ENCODE peak calls at places on chromosomes 1 and 21, in four cellular contexts. F is ovary, N is psoas muscle, Z is PC-9. L is an unnamed sample. For H3K4me1 and H3K36me3, the result is how much of the 10 kb centered on the place peaks cover.

GRCh38 chr21:41706263-41706639 is 60.6 kb downstream of the RIPK4 start:
- DNase-seq in F (no peak), N (peak), Z (no peak), L (peak)

GRCh38 chr1:33377013-33377412 is 53.9 kb downstream of the PHC2 start:
- DNase-seq in F (no peak), N (no peak), Z (peak), L (no peak)

GRCh38 chr1:203364806-203365205 is 13.9 kb upstream of the FMOD start:
- DNase-seq in F (no peak), N (no peak), Z (no peak), L (no peak)

GRCh38 chr1:160307455-160307854 is 22.5 kb upstream of the PEX19 start:
- DNase-seq in F (no peak), N (no peak), Z (no peak), L (peak)

GRCh38 chr1:87030740-87031400 is 116.4 kb downstream of the HS2ST1 start:
- DNase-seq in F (no peak), N (no peak), Z (no peak), L (no peak)

GRCh38 chr1:226438007-226438406 is 30.1 kb upstream of the PARP1 start:
- DNase-seq in F (no peak), N (no peak), Z (no peak), L (no peak)

GRCh38 chr1:223102797-223103533 is 40.1 kb downstream of the TLR5 start:
- DNase-seq in F (no peak), N (no peak), Z (peak), L (no peak)

GRCh38 chr21:41168391-41169257 is 664 bp downstream of the BACE2 start:
- DNase-seq in F (peak), N (peak), Z (peak), L (peak)

GRCh38 chr21:39016740-39017315 is 166.4 kb downstream of the PSMG1 start:
- DNase-seq in F (no peak), N (no peak), Z (no peak), L (peak)

GRCh38 chr1:214582289-214582891 is 20.6 kb upstream of the CENPF start:
- DNase-seq in F (no peak), N (no peak), Z (no peak), L (no peak)
- H3K4me1 ChIP-seq in F (under half), N (under half), Z (under half), L (under half)

GRCh38 chr1:206588492-206588891 is 23.8 kb downstream of the EIF2D start:
- DNase-seq in F (no peak), N (no peak), Z (no peak), L (no peak)

GRCh38 chr1:206589206-206589605 is 23.1 kb downstream of the EIF2D start:
- DNase-seq in F (peak), N (no peak), Z (no peak), L (no peak)

GRCh38 chr1:206590025-206590834 is 22.0 kb downstream of the EIF2D start:
- DNase-seq in F (no peak), N (no peak), Z (peak), L (no peak)

GRCh38 chr1:206586501-206587445 is 25.5 kb downstream of the EIF2D start:
- DNase-seq in F (no peak), N (no peak), Z (peak), L (no peak)

DNA sequence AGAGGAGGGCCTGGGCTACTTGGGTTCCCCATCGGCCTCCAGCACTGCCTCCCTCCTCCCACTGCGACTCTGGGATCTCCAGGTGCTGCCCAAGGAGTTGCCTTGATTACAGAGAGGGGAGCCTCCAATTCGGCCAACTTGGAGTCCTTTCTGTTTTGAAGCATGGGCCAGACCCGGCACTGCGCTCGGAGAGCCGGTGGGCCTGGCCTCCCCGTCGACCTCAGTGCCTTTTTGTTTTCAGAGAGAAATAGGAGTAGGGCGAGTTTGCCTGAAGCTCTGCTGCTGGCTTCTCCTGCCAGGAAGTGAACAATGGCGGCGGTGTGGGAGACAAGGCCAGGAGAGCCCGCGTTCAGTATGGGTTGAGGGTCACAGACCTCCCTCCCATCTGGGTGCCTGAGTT is 24.4 kb downstream of the EIF2D start:
- DNase-seq in F (no peak), N (no peak), Z (no peak), L (no peak)
- H3K36me3 ChIP-seq in F (under half), N (under half), Z (under half), L (half or more)

GRCh38 chr1:214551436-214552173 is at the start of gene PTPN14:
- DNase-seq in F (peak), N (peak), Z (peak), L (peak)
- TF ChIP-seq CTCF in F (peak), N (peak), Z (no peak), L (peak)

DNA sequence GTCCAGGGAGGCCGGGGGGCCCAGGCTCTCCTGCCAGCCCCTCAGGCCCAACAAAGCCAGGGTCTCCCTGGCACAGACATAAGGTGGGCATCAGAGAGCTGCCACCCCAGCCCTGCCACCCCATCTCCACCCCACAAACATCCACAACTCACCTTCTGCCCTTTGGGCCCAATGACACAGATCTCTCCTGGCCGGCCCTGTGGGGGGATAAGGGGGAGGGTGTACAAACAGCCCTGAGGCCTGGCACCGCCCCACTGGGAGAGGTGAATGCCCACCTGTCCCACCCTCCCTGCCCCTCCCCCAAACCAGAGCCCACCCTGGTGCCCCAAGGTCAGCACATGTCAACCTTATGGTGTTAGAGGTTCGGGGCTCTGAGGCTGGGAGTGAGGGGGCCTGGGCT is 12.4 kb downstream of the COL16A1 start:
- DNase-seq in F (no peak), N (no peak), Z (no peak), L (no peak)
- H3K4me1 ChIP-seq in F (under half), N (under half), Z (under half), L (under half)

GRCh38 chr1:93652335-93652949 is 29.2 kb downstream of the BCAR3 start:
- DNase-seq in F (no peak), N (no peak), Z (no peak), L (no peak)

GRCh38 chr1:93649231-93649630 is 32.4 kb downstream of the BCAR3 start:
- DNase-seq in F (no peak), N (no peak), Z (no peak), L (no peak)

GRCh38 chr1:93651695-93652094 is 29.9 kb downstream of the BCAR3 start:
- DNase-seq in F (no peak), N (no peak), Z (no peak), L (no peak)

GRCh38 chr1:93653656-93654055 is 28.0 kb downstream of the BCAR3 start:
- DNase-seq in F (no peak), N (no peak), Z (no peak), L (no peak)

DNA sequence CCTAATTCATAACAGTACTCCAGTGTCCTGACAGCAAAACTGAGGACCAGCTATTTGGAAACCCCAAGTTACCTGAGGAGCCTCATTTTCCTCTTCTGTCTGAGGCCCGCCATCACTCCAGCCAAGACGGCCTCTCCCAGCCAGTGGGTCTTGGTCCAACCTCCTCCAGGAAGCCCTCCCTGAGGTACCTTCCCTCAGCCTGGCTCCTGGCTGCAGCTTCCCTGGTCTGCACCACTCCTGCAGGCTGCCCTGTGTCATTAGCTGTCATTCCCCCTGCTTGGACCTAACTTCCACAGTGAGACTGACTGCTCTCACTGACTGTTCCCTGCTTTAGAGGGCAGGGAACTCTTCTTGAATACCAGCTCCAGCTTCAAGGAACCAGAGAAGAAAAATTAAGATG is 33.0 kb downstream of the BCAR3 start:
- DNase-seq in F (no peak), N (no peak), Z (no peak), L (no peak)
- H3K36me3 ChIP-seq in F (under half), N (under half), Z (half or more), L (under half)

GRCh38 chr1:102183711-102184110 is 187.0 kb upstream of the OLFM3 start:
- DNase-seq in F (no peak), N (no peak), Z (no peak), L (no peak)

GRCh38 chr1:102184477-102184876 is 187.8 kb upstream of the OLFM3 start:
- DNase-seq in F (no peak), N (no peak), Z (no peak), L (no peak)

GRCh38 chr1:102182603-102183260 is 186.0 kb upstream of the OLFM3 start:
- DNase-seq in F (no peak), N (no peak), Z (no peak), L (no peak)

GRCh38 chr1:102186541-102186940 is 189.8 kb upstream of the OLFM3 start:
- DNase-seq in F (no peak), N (no peak), Z (no peak), L (no peak)

DNA sequence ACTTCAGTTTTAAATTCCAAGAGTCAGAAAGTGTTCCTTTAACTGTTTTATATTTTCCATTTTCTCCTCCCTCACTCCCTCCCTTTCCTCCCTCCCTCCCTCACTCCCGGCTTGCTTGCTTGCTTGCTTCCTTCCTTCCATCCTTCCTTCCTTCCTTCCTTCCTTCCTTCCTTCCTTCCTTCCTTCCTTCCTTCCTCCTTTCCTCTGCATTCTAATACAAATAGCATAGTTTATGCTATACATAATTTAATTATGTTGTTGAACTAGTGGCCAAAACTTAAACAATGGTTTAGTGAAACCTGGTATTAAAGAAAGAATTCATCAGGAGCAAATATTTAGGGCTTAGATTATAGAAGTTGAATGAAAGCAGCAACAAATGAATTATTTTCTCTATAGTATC is 188.5 kb upstream of the OLFM3 start:
- DNase-seq in F (no peak), N (no peak), Z (no peak), L (no peak)
- TF ChIP-seq CTCF in F (no peak), N (no peak), Z (no peak), L (no peak)